ENCODE peak calls at places on chromosomes 11 and 22, in five cellular contexts. D, K, F, H and X are unnamed samples.

GRCh38 chr11:13098067-13098466 is 89.0 kb downstream of the RASSF10 start:
- DNase-seq in K (no peak), F (no peak), H (no peak), D (no peak), X (no peak)

GRCh38 chr22:25403752-25404471 is 160.6 kb upstream of the GRK3 start:
- DNase-seq in K (no peak), F (peak; percentile 37), D (no peak), H (no peak), X (no peak)

GRCh38 chr11:35419713-35420333 is 465 bp upstream of the SLC1A2 start:
- DNase-seq in D (no peak), K (no peak), H (no peak), F (no peak), X (no peak)

GRCh38 chr22:21690401-21690801 is 24.6 kb downstream of the PPIL2 start:
- DNase-seq in H (peak; percentile 69), K (no peak), F (no peak), D (no peak), X (no peak)

GRCh38 chr11:19499999-19500398 is 212.6 kb upstream of the NAV2 start:
- DNase-seq in K (no peak), F (no peak), H (no peak), D (no peak), X (no peak)

GRCh38 chr11:104705475-104706195 is 192.6 kb downstream of the CASP12 start:
- DNase-seq in H (peak; percentile 96), K (peak; percentile 25), D (peak; percentile 25), F (peak; percentile 5), X (peak; percentile 27)

GRCh38 chr11:70712471-70712870 is 314.1 kb downstream of the CTTN start:
- DNase-seq in F (no peak), H (no peak), D (no peak), K (no peak), X (peak; percentile 43)

GRCh38 chr11:134716582-134716981 is 304.5 kb upstream of the B3GAT1 start:
- DNase-seq in K (no peak), F (no peak), D (no peak), H (no peak), X (no peak)

GRCh38 chr22:38829485-38829884 is 14.3 kb downstream of the NPTXR start:
- DNase-seq in D (no peak), F (no peak), H (no peak), K (no peak), X (no peak)

GRCh38 chr11:10233581-10233980 is 60.4 kb downstream of the SBF2 start:
- DNase-seq in H (no peak), D (no peak), K (no peak), F (peak; percentile 27), X (no peak)

GRCh38 chr11:48044577-48044976 is 64.2 kb downstream of the PTPRJ start:
- DNase-seq in D (peak; percentile 25), F (no peak), H (no peak), K (no peak), X (peak; percentile 36)

GRCh38 chr22:29245626-29246385 is 22.0 kb downstream of the RHBDD3 start:
- DNase-seq in K (peak; percentile 81), H (peak; percentile 81), D (peak; percentile 72), F (peak; percentile 77), X (peak; percentile 66)

GRCh38 chr11:128916646-128917045 is 25.5 kb downstream of the KCNJ5 start:
- DNase-seq in F (no peak), H (no peak), K (no peak), D (no peak), X (no peak)

GRCh38 chr11:75582935-75583709 is 21.1 kb downstream of the SERPINH1 start:
- DNase-seq in K (peak; percentile 46), H (peak; percentile 38), F (peak; percentile 87), D (peak; percentile 68), X (peak; percentile 78)

GRCh38 chr11:101226617-101227016 is 97.0 kb upstream of the PGR start:
- DNase-seq in K (no peak), D (no peak), H (no peak), F (no peak), X (no peak)

GRCh38 chr11:18700375-18700774 is 1.8 kb downstream of the TMEM86A start:
- DNase-seq in D (no peak), F (no peak), H (no peak), K (no peak), X (no peak)

GRCh38 chr11:44319170-44319551 is 9.2 kb upstream of the ALX4 start:
- DNase-seq in D (no peak), F (no peak), K (no peak), H (no peak), X (no peak)

GRCh38 chr11:33542921-33543320 is 157.7 kb downstream of the C11orf91 start:
- DNase-seq in H (peak; percentile 40), K (peak; percentile 66), F (peak; percentile 63), D (peak; percentile 57), X (no peak)

GRCh38 chr11:83827520-83827919 is 541.4 kb upstream of the CCDC90B start:
- DNase-seq in D (no peak), H (no peak), F (no peak), K (no peak), X (no peak)

GRCh38 chr11:73652046-73652730 is 5.8 kb downstream of the PLEKHB1 start:
- DNase-seq in K (no peak), F (no peak), D (no peak), H (no peak), X (no peak)

GRCh38 chr11:111733009-111733408 is 33.2 kb downstream of the PPP2R1B start:
- DNase-seq in K (no peak), D (no peak), H (no peak), F (peak; percentile 56), X (peak; percentile 72)

GRCh38 chr11:3135491-3136440 is 29.3 kb downstream of the OSBPL5 start:
- DNase-seq in K (no peak), D (no peak), H (no peak), F (no peak), X (no peak)

GRCh38 chr22:44728761-44729261 is 23.6 kb upstream of the ARHGAP8 start:
- DNase-seq in F (no peak), D (no peak), H (no peak), K (no peak), X (peak; percentile 71)

GRCh38 chr11:77165066-77165465 is 37.0 kb downstream of the MYO7A start:
- DNase-seq in H (no peak), K (no peak), F (no peak), D (no peak), X (no peak)

GRCh38 chr11:484616-485015 is 22.4 kb downstream of the RNH1 start:
- DNase-seq in H (no peak), D (no peak), K (no peak), F (no peak), X (no peak)

GRCh38 chr11:59666969-59667368 is 1.9 kb downstream of the PATL1 start:
- DNase-seq in K (no peak), F (no peak), D (no peak), H (no peak), X (no peak)

GRCh38 chr22:46104881-46105493 is 45.3 kb upstream of the PPARA start:
- DNase-seq in F (no peak), D (no peak), H (no peak), K (no peak), X (no peak)

GRCh38 chr22:46102752-46103151 is 47.6 kb upstream of the PPARA start:
- DNase-seq in H (no peak), F (no peak), K (no peak), D (no peak), X (no peak)

GRCh38 chr22:46103181-46103580 is 47.1 kb upstream of the PPARA start:
- DNase-seq in F (no peak), D (no peak), K (no peak), H (no peak), X (no peak)

GRCh38 chr22:46104170-46104880 is 46.0 kb upstream of the PPARA start:
- DNase-seq in F (no peak), K (peak; percentile 83), D (peak; percentile 84), H (no peak), X (peak; percentile 70)

GRCh38 chr22:46103664-46104063 is 46.7 kb upstream of the PPARA start:
- DNase-seq in K (no peak), H (no peak), F (no peak), D (no peak), X (no peak)
- H3K36me3 ChIP-seq in K (peaks cover 92% of the 10 kb centered on the region), H (no peaks in the 10 kb centered on the region), F (no peaks in the 10 kb centered on the region), D (no peaks in the 10 kb centered on the region), X (peaks cover 84% of the 10 kb centered on the region)

GRCh38 chr22:48438096-48438495 is 1389.6 kb downstream of the BRD1 start:
- DNase-seq in F (no peak), H (no peak), D (no peak), K (no peak), X (no peak)
- H3K4me3 ChIP-seq in F (no peak overlapping the region), H (no peak overlapping the region), D (no peak overlapping the region), K (no peak overlapping the region), X (no peak overlapping the region)

GRCh38 chr11:28048812-28049211 is 59.1 kb downstream of the KIF18A start:
- DNase-seq in H (no peak), F (no peak), K (no peak), D (no peak), X (no peak)

GRCh38 chr11:28043930-28044709 is 63.8 kb downstream of the KIF18A start:
- DNase-seq in D (no peak), F (no peak), H (no peak), K (no peak), X (no peak)

DNA sequence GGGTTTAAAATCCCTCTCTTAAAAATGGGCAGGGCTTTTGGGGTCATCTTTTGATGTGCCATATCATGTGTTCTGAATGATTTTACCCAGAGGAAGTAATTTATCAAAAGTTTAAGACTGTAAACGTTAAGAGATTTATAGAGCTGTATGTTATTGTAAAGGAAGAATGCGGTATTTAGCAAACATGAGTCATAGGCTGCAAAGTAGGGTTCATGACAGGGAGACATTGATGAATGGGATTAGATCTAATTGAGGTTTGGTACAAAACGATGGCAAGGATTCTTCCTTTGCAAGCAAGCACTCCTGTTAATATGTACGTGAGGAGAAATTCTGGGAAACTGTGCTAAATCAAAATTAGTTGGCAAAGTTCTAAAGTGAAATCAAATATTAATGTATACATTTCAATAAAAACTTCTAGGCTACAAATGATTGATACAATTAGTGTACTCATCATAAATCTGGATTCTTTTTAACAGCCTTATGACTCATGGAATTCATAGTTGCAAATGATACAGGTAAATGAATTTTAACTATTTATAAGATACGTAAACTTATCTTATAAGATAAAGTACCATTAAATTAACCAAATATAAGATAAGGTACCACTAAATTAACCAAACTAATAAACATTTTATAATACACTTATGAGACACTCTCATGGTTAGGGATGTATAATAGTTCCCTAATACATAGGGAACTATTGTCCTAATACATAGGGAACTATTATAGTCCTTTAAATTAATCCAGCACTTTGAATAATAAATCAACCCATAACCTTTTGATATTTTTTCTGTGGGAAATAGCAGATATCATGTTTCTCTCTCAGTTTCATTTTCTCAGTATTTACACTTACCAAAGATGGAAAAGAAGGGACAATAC is 58.4 kb downstream of the KIF18A start:
- DNase-seq in F (no peak), K (no peak), D (no peak), H (no peak), X (no peak)
- TF ChIP-seq CTCF in F (no peak), K (no peak), D (no peak), H (no peak), X (no peak)

DNA sequence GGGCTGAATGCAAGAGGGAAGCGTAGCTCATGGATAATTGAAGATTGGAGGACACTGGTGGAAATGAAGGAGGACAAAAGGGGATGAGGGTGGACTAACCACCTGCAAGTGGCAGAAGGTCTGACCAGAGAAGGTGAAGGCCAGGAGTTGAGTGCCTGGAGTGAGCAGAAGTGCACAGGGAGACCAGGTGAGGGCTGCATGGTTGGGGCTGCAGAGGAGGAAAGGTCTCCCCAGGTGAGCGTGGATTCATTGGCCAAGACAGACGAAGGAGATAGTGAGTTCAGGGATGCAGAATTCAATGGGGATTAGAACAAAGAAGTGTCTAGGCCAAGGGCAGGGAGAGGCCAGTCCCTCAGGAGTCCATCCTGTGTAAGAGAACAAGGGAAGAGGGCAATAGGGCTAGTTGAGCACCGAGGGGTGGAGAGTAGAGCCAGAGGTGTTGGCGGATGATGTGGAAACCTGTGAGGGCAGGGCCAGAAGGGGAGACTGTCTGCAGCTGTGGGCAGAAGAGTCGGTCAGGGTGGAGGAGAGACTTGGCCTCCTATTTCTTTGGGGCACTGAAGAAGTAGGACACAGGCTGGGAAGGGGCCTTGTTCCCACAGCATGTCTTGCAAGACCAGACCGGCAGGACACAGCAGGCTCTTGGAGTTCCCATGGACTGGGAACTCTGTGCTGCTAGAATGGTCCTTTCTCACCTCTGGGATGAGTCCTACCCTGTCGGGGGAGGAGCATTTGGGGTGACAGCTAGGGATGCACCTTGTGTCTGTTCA is 6.7 kb downstream of the TRIM29 start:
- DNase-seq in H (no peak), F (no peak), D (no peak), K (no peak), X (peak; percentile 7)
- H3K36me3 ChIP-seq in H (no peaks in the 10 kb centered on the region), F (no peaks in the 10 kb centered on the region), D (no peaks in the 10 kb centered on the region), K (no peaks in the 10 kb centered on the region), X (no peaks in the 10 kb centered on the region)